ENCODE peak calls at places on chromosomes 13 and 19, in eight cellular contexts. One of them, this sample, is unnamed.

GRCh38 chr19:19179548-19180441 is 9.7 kb upstream of the MEF2B start:
- DNase-seq in HAP-1: no peak
- DNase-seq in A549: no peak
- DNase-seq in MM.1S: no peak
- DNase-seq in mammary epithelial cell: no peak
- DNase-seq in colonic mucosa: no peak
- DNase-seq in spleen: no peak
- DNase-seq in tibial nerve: no peak
- DNase-seq in this sample: no peak

GRCh38 chr13:111322916-111323331 is 2.5 kb downstream of the TEX29 start:
- DNase-seq in A549: no peak
- DNase-seq in HAP-1: no peak
- DNase-seq in spleen: peak; percentile 62
- DNase-seq in mammary epithelial cell: no peak
- DNase-seq in tibial nerve: no peak
- DNase-seq in colonic mucosa: no peak
- DNase-seq in MM.1S: no peak
- DNase-seq in this sample: peak; percentile 57

GRCh38 chr19:46605356-46605821 is 4.3 kb downstream of the CALM3 start:
- DNase-seq in mammary epithelial cell: no peak
- DNase-seq in tibial nerve: peak; percentile 12
- DNase-seq in MM.1S: no peak
- DNase-seq in colonic mucosa: no peak
- DNase-seq in A549: no peak
- DNase-seq in spleen: peak; percentile 69
- DNase-seq in HAP-1: no peak
- DNase-seq in this sample: peak; percentile 79

GRCh38 chr19:38831142-38831605 is 420 bp downstream of the ECH1 start:
- DNase-seq in A549: peak; percentile 73
- DNase-seq in HAP-1: no peak
- DNase-seq in tibial nerve: no peak
- DNase-seq in spleen: peak; percentile 86
- DNase-seq in mammary epithelial cell: peak; percentile 86
- DNase-seq in colonic mucosa: peak; percentile 88
- DNase-seq in MM.1S: no peak
- DNase-seq in this sample: peak; percentile 46

GRCh38 chr19:46402725-46403124 is 10.6 kb downstream of the CCDC8 start:
- DNase-seq in HAP-1: no peak
- DNase-seq in tibial nerve: no peak
- DNase-seq in A549: no peak
- DNase-seq in mammary epithelial cell: no peak
- DNase-seq in spleen: peak; percentile 46
- DNase-seq in colonic mucosa: no peak
- DNase-seq in MM.1S: no peak
- DNase-seq in this sample: no peak

GRCh38 chr13:85298387-85298924 is 500.8 kb downstream of the SLITRK6 start:
- DNase-seq in MM.1S: no peak
- DNase-seq in colonic mucosa: no peak
- DNase-seq in HAP-1: no peak
- DNase-seq in A549: no peak
- DNase-seq in tibial nerve: no peak
- DNase-seq in spleen: no peak
- DNase-seq in mammary epithelial cell: no peak
- DNase-seq in this sample: no peak

GRCh38 chr19:41492843-41493242 is 49.9 kb downstream of the ERICH4 start:
- DNase-seq in colonic mucosa: no peak
- DNase-seq in MM.1S: no peak
- DNase-seq in A549: no peak
- DNase-seq in mammary epithelial cell: no peak
- DNase-seq in spleen: no peak
- DNase-seq in HAP-1: no peak
- DNase-seq in tibial nerve: no peak
- DNase-seq in this sample: no peak

GRCh38 chr19:6066661-6067646 is 43.3 kb downstream of the RFX2 start:
- DNase-seq in colonic mucosa: peak; percentile 89
- DNase-seq in mammary epithelial cell: peak; percentile 84
- DNase-seq in HAP-1: peak; percentile 96
- DNase-seq in MM.1S: no peak
- DNase-seq in A549: peak; percentile 86
- DNase-seq in tibial nerve: peak; percentile 85
- DNase-seq in spleen: no peak
- DNase-seq in this sample: peak; percentile 95

GRCh38 chr19:42850981-42851717 is 28.4 kb downstream of the PSG1 start:
- DNase-seq in A549: peak; percentile 71
- DNase-seq in HAP-1: no peak
- DNase-seq in MM.1S: no peak
- DNase-seq in spleen: no peak
- DNase-seq in colonic mucosa: no peak
- DNase-seq in mammary epithelial cell: peak; percentile 90
- DNase-seq in tibial nerve: peak; percentile 28
- DNase-seq in this sample: peak; percentile 89

GRCh38 chr19:51598159-51598915 is 27.3 kb downstream of the ZNF175 start:
- DNase-seq in colonic mucosa: no peak
- DNase-seq in MM.1S: no peak
- DNase-seq in mammary epithelial cell: no peak
- DNase-seq in tibial nerve: no peak
- DNase-seq in spleen: peak; percentile 78
- DNase-seq in HAP-1: no peak
- DNase-seq in A549: no peak
- DNase-seq in this sample: no peak

GRCh38 chr13:43567608-43568007 is 219.2 kb downstream of the ENOX1 start:
- DNase-seq in MM.1S: no peak
- DNase-seq in spleen: no peak
- DNase-seq in colonic mucosa: no peak
- DNase-seq in HAP-1: no peak
- DNase-seq in tibial nerve: no peak
- DNase-seq in mammary epithelial cell: peak; percentile 16
- DNase-seq in A549: no peak
- DNase-seq in this sample: no peak

GRCh38 chr19:3171894-3172679 is 6.5 kb upstream of the S1PR4 start:
- DNase-seq in HAP-1: no peak
- DNase-seq in mammary epithelial cell: peak; percentile 89
- DNase-seq in colonic mucosa: no peak
- DNase-seq in spleen: no peak
- DNase-seq in MM.1S: no peak
- DNase-seq in A549: no peak
- DNase-seq in tibial nerve: no peak
- DNase-seq in this sample: peak; percentile 61

GRCh38 chr13:51614350-51614786 is 30.1 kb downstream of the WDFY2 start:
- DNase-seq in HAP-1: no peak
- DNase-seq in colonic mucosa: no peak
- DNase-seq in tibial nerve: no peak
- DNase-seq in mammary epithelial cell: no peak
- DNase-seq in A549: no peak
- DNase-seq in MM.1S: no peak
- DNase-seq in spleen: peak; percentile 79
- DNase-seq in this sample: no peak

DNA sequence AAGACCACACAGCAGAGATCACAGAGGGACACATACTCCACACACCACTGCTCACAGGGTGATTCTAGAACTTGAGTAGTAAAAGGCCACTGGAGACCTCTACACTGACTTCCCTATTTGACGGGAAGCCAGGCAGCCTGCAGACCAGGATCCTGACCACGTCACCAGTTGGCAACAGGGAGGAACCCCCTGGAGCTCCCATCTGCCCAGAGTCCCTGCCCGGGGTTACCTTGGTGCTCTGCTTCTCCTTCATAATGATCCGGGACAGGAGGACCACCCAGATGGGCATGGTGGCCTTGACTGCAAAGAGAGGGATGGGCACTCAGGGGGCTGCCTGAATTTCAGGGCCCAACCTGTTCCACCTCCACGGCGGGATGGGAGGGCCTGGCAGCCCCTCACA is 932 bp downstream of the SLC35E1 start:
- DNase-seq in MM.1S: no peak
- DNase-seq in mammary epithelial cell: peak; percentile 23
- DNase-seq in A549: no peak
- DNase-seq in tibial nerve: no peak
- DNase-seq in spleen: no peak
- DNase-seq in HAP-1: no peak
- DNase-seq in colonic mucosa: no peak
- DNase-seq in this sample: no peak
- H3K4me1 ChIP-seq in MM.1S: peaks cover 26% of the 10 kb centered on the region
- H3K4me1 ChIP-seq in mammary epithelial cell: peaks cover 31% of the 10 kb centered on the region
- H3K4me1 ChIP-seq in A549: peaks cover 25% of the 10 kb centered on the region
- H3K4me1 ChIP-seq in tibial nerve: no peaks in the 10 kb centered on the region
- H3K4me1 ChIP-seq in spleen: peaks cover 77% of the 10 kb centered on the region
- H3K4me1 ChIP-seq in HAP-1: peaks cover 9% of the 10 kb centered on the region
- H3K4me1 ChIP-seq in colonic mucosa: peaks cover 8% of the 10 kb centered on the region
- H3K4me1 ChIP-seq in this sample: peaks cover 45% of the 10 kb centered on the region

GRCh38 chr13:98482476-98483444 is 94.1 kb downstream of the STK24 start:
- DNase-seq in tibial nerve: peak; percentile 61
- DNase-seq in MM.1S: no peak
- DNase-seq in spleen: no peak
- DNase-seq in colonic mucosa: peak; percentile 69
- DNase-seq in HAP-1: no peak
- DNase-seq in mammary epithelial cell: peak; percentile 67
- DNase-seq in A549: no peak
- DNase-seq in this sample: peak; percentile 64

GRCh38 chr13:98486412-98486811 is 90.5 kb downstream of the STK24 start:
- DNase-seq in A549: no peak
- DNase-seq in mammary epithelial cell: no peak
- DNase-seq in HAP-1: no peak
- DNase-seq in colonic mucosa: no peak
- DNase-seq in tibial nerve: no peak
- DNase-seq in MM.1S: no peak
- DNase-seq in spleen: no peak
- DNase-seq in this sample: no peak

GRCh38 chr13:98483636-98484288 is 93.1 kb downstream of the STK24 start:
- DNase-seq in tibial nerve: no peak
- DNase-seq in MM.1S: no peak
- DNase-seq in HAP-1: no peak
- DNase-seq in spleen: no peak
- DNase-seq in A549: no peak
- DNase-seq in colonic mucosa: no peak
- DNase-seq in mammary epithelial cell: no peak
- DNase-seq in this sample: no peak

GRCh38 chr13:98485561-98485960 is 91.3 kb downstream of the STK24 start:
- DNase-seq in tibial nerve: no peak
- DNase-seq in mammary epithelial cell: no peak
- DNase-seq in A549: no peak
- DNase-seq in spleen: no peak
- DNase-seq in colonic mucosa: no peak
- DNase-seq in MM.1S: no peak
- DNase-seq in HAP-1: no peak
- DNase-seq in this sample: no peak

DNA sequence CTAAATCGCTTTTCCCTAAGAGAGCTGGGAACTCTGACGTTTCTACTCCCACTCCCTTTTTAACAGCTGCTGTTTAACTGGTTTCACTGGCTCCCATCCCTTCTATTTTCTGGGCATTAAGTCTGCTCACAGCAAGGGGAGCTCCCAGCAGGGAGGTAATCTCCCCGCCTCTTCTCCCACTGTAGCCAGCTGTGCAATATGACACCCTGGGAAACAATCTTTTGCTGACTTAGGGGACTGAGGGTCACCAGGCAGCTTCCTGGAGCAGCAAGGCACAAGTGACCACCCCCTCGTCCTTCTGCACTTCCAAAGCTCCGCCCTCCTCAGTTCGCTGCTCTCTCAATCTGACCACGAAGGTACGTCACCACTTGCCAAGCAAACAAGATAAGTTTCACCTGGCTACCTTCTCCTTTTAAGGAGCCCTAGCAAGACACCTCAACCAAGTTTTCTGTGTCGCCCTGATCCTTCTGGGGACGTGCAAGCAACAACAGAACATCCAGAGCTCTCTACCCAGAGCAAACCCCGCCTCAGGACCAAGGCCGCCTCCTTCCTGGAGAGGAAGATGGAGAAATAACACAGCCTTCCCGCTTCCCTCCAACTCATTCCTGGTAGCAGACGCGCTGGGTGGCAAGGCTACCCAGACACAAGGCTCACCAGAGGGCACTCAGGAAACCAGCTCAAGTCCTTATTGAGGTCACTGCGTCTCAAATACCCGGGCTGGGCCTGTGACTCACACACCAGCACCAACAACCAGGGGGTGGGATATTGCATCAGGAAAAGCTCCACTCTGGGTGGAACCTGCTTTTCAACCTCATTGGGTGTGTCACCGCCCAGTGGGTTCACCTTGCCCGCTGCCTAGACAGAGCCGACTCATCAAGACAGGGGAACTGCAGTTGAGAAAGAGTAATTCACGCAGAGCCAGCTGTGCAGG is 92.4 kb downstream of the STK24 start:
- DNase-seq in mammary epithelial cell: peak; percentile 99
- DNase-seq in spleen: peak; percentile 84
- DNase-seq in A549: peak; percentile 91
- DNase-seq in HAP-1: peak; percentile 45
- DNase-seq in colonic mucosa: peak; percentile 91
- DNase-seq in tibial nerve: no peak
- DNase-seq in MM.1S: no peak
- DNase-seq in this sample: peak; percentile 95
- H3K4me1 ChIP-seq in mammary epithelial cell: peaks cover 38% of the 10 kb centered on the region
- H3K4me1 ChIP-seq in spleen: peaks cover 100% of the 10 kb centered on the region
- H3K4me1 ChIP-seq in A549: peaks cover 71% of the 10 kb centered on the region
- H3K4me1 ChIP-seq in HAP-1: peaks cover 24% of the 10 kb centered on the region
- H3K4me1 ChIP-seq in colonic mucosa: peaks cover 31% of the 10 kb centered on the region
- H3K4me1 ChIP-seq in tibial nerve: no peaks in the 10 kb centered on the region
- H3K4me1 ChIP-seq in MM.1S: peaks cover 24% of the 10 kb centered on the region
- H3K4me1 ChIP-seq in this sample: no peaks in the 10 kb centered on the region

DNA sequence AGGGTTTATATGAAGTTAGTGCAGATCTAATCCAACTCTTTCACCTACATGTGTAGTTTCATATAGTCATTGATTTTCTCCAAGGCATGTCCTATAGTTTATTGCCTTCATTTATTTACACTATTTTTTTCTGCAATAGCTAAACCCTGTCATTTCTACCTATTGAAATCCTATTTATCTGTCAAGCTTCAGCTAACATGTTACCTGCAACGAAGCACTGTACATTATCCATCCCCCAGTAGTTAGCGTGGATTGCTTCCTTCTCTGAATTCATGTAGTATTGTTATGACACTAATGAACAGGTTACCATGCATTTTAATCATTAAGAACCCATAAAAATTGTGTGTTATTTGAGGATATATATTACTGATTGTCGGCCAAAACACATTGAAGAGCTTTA is 742.9 kb upstream of the PCDH20 start:
- DNase-seq in colonic mucosa: no peak
- DNase-seq in mammary epithelial cell: no peak
- DNase-seq in tibial nerve: no peak
- DNase-seq in MM.1S: no peak
- DNase-seq in A549: no peak
- DNase-seq in HAP-1: no peak
- DNase-seq in spleen: no peak
- DNase-seq in this sample: no peak
- H3K4me1 ChIP-seq in colonic mucosa: no peaks in the 10 kb centered on the region
- H3K4me1 ChIP-seq in mammary epithelial cell: no peaks in the 10 kb centered on the region
- H3K4me1 ChIP-seq in tibial nerve: no peaks in the 10 kb centered on the region
- H3K4me1 ChIP-seq in MM.1S: no peaks in the 10 kb centered on the region
- H3K4me1 ChIP-seq in A549: no peaks in the 10 kb centered on the region
- H3K4me1 ChIP-seq in HAP-1: no peaks in the 10 kb centered on the region
- H3K4me1 ChIP-seq in spleen: no peaks in the 10 kb centered on the region
- H3K4me1 ChIP-seq in this sample: no peaks in the 10 kb centered on the region

DNA sequence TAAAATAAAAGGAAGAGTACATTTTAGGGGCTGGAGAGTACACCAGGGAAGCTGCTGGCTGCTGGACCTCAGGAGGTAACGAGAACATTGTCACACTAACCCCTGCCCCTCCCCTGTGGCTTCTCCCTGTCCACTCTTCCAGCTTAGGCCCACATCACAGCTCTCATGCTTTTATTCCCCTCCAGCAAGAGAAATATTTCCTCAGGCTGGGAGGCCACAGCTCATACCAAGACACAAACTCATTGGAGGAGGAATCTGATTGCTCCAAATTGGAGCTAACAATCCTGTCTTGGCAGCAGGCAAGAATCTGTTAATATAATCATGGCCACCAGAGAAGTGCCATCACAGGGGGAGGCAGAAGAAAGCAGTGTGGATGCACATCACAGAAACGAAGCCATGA is 740.8 kb downstream of the UQCRFS1 start:
- DNase-seq in A549: no peak
- DNase-seq in HAP-1: no peak
- DNase-seq in tibial nerve: no peak
- DNase-seq in spleen: peak; percentile 12
- DNase-seq in MM.1S: no peak
- DNase-seq in mammary epithelial cell: no peak
- DNase-seq in colonic mucosa: no peak
- DNase-seq in this sample: no peak
- H3K4me1 ChIP-seq in A549: no peaks in the 10 kb centered on the region
- H3K4me1 ChIP-seq in HAP-1: no peaks in the 10 kb centered on the region
- H3K4me1 ChIP-seq in tibial nerve: no peaks in the 10 kb centered on the region
- H3K4me1 ChIP-seq in spleen: peaks cover 49% of the 10 kb centered on the region
- H3K4me1 ChIP-seq in MM.1S: peaks cover 32% of the 10 kb centered on the region
- H3K4me1 ChIP-seq in mammary epithelial cell: peaks cover 14% of the 10 kb centered on the region
- H3K4me1 ChIP-seq in colonic mucosa: no peaks in the 10 kb centered on the region
- H3K4me1 ChIP-seq in this sample: no peaks in the 10 kb centered on the region

This sample was measured in tibial artery.